ENCODE peak calls at places on chromosomes 7 and 10, in seven cellular contexts. U is HepG2, N is breast epithelium, Z is adrenal gland, V is esophagus muscularis mucosa, B is heart left ventricle, Q is Peyer's patch. A is an unnamed sample.

GRCh38 chr10:97207756-97208346 is 22.1 kb upstream of the SLIT1 start:
- DNase-seq in U (no peak), N (no peak), Z (no peak), V (no peak), B (no peak), Q (no peak), A (no peak)

GRCh38 chr7:70630647-70631457 is 501.1 kb upstream of the GALNT17 start:
- DNase-seq in U (no peak), N (no peak), Z (no peak), V (no peak), B (peak), Q (no peak), A (no peak)

GRCh38 chr10:82266438-82266837 is 391.4 kb downstream of the NRG3 start:
- DNase-seq in U (no peak), N (no peak), Z (no peak), V (no peak), B (no peak), Q (no peak), A (no peak)

GRCh38 chr10:42962120-42962901 is 114.6 kb upstream of the RET start:
- DNase-seq in U (no peak), N (peak), Z (no peak), V (peak), B (peak), Q (no peak), A (peak)

GRCh38 chr10:24469993-24470392 is 253.7 kb downstream of the ARHGAP21 start:
- DNase-seq in U (no peak), N (no peak), Z (no peak), V (no peak), B (no peak), Q (no peak), A (no peak)

GRCh38 chr7:43071604-43072003 is 40.8 kb upstream of the HECW1 start:
- DNase-seq in U (no peak), N (no peak), Z (no peak), V (no peak), B (no peak), Q (no peak), A (no peak)

GRCh38 chr10:48429309-48429708 is 122.8 kb downstream of the MAPK8 start:
- DNase-seq in U (no peak), N (no peak), Z (no peak), V (no peak), B (no peak), Q (no peak), A (no peak)

GRCh38 chr10:118595064-118595420 is 406 bp downstream of the PRLHR start:
- DNase-seq in U (no peak), N (no peak), Z (no peak), V (no peak), B (no peak), Q (no peak), A (no peak)

GRCh38 chr10:35335133-35335532 is 1.2 kb upstream of the CCNY start:
- DNase-seq in U (peak), N (no peak), Z (no peak), V (no peak), B (no peak), Q (no peak), A (no peak)

GRCh38 chr7:122225874-122226273 is 78.7 kb downstream of the FEZF1 start:
- DNase-seq in U (no peak), N (no peak), Z (no peak), V (no peak), B (no peak), Q (no peak), A (no peak)

GRCh38 chr10:80144302-80145131 is 12.0 kb downstream of the PLAC9 start:
- DNase-seq in U (no peak), N (no peak), Z (no peak), V (no peak), B (no peak), Q (peak), A (no peak)

GRCh38 chr10:44970812-44971395 is 7.7 kb downstream of the DEPP1 start:
- DNase-seq in U (no peak), N (no peak), Z (no peak), V (no peak), B (no peak), Q (no peak), A (peak)

GRCh38 chr10:29150010-29150409 is 138.9 kb upstream of the LYZL1 start:
- DNase-seq in U (no peak), N (no peak), Z (no peak), V (no peak), B (no peak), Q (no peak), A (no peak)

GRCh38 chr7:66205736-66206080 is 574 bp downstream of the TPST1 start:
- DNase-seq in U (no peak), N (no peak), Z (peak), V (no peak), B (no peak), Q (no peak), A (peak)

GRCh38 chr10:62842983-62843382 is 26.8 kb upstream of the EGR2 start:
- DNase-seq in U (no peak), N (no peak), Z (no peak), V (no peak), B (no peak), Q (no peak), A (no peak)

GRCh38 chr7:26664735-26665420 is 199.5 kb downstream of the SKAP2 start:
- DNase-seq in U (no peak), N (no peak), Z (peak), V (no peak), B (no peak), Q (no peak), A (no peak)

GRCh38 chr10:13684252-13684791 is 97.6 kb downstream of the PRPF18 start:
- DNase-seq in U (no peak), N (no peak), Z (peak), V (no peak), B (peak), Q (no peak), A (no peak)

GRCh38 chr7:44309271-44310091 is 15.9 kb downstream of the CAMK2B start:
- DNase-seq in U (peak), N (peak), Z (peak), V (peak), B (peak), Q (peak), A (peak)

GRCh38 chr10:52485486-52485885 is 171.4 kb downstream of the DKK1 start:
- DNase-seq in U (no peak), N (no peak), Z (no peak), V (no peak), B (no peak), Q (no peak), A (no peak)

GRCh38 chr10:68231916-68232315 is at the start of gene ATOH7:
- DNase-seq in U (no peak), N (no peak), Z (no peak), V (peak), B (no peak), Q (no peak), A (no peak)

GRCh38 chr7:28354601-28355062 is 57.7 kb upstream of the CREB5 start:
- DNase-seq in U (no peak), N (no peak), Z (no peak), V (peak), B (no peak), Q (no peak), A (no peak)

GRCh38 chr7:11775401-11775800 is 56.6 kb downstream of the THSD7A start:
- DNase-seq in U (no peak), N (no peak), Z (no peak), V (no peak), B (no peak), Q (no peak), A (no peak)

GRCh38 chr10:99766282-99766681 is 16.2 kb upstream of the ABCC2 start:
- DNase-seq in U (no peak), N (no peak), Z (no peak), V (no peak), B (no peak), Q (no peak), A (no peak)

GRCh38 chr7:95798401-95798930 is 26.1 kb downstream of the DYNC1I1 start:
- DNase-seq in U (no peak), N (no peak), Z (no peak), V (no peak), B (no peak), Q (no peak), A (no peak)

GRCh38 chr10:132867801-132868644 is 74.3 kb downstream of the CFAP46 start:
- DNase-seq in U (no peak), N (peak), Z (no peak), V (no peak), B (peak), Q (no peak), A (peak)

GRCh38 chr10:52746169-52746568 is 26.4 kb downstream of the MBL2 start:
- DNase-seq in U (no peak), N (no peak), Z (no peak), V (no peak), B (no peak), Q (no peak), A (no peak)

GRCh38 chr7:45872116-45873034 is 507 bp downstream of the CCDC201 start:
- DNase-seq in U (peak), N (no peak), Z (no peak), V (no peak), B (no peak), Q (no peak), A (no peak)

GRCh38 chr7:26667514-26668133 is 196.8 kb downstream of the SKAP2 start:
- DNase-seq in U (peak), N (no peak), Z (peak), V (no peak), B (no peak), Q (no peak), A (no peak)

GRCh38 chr7:99497771-99498545 is 2.1 kb downstream of the ZNF394 start:
- DNase-seq in U (no peak), N (no peak), Z (no peak), V (no peak), B (no peak), Q (no peak), A (no peak)

GRCh38 chr10:72567421-72567820 is 58.5 kb downstream of the MICU1 start:
- DNase-seq in U (no peak), N (no peak), Z (peak), V (no peak), B (no peak), Q (no peak), A (no peak)

GRCh38 chr10:104193787-104194186 is 38.4 kb downstream of the CFAP43 start:
- DNase-seq in U (no peak), N (no peak), Z (no peak), V (no peak), B (peak), Q (no peak), A (no peak)

GRCh38 chr10:114404171-114405010 is at the start of gene AFAP1L2:
- DNase-seq in U (no peak), N (no peak), Z (no peak), V (no peak), B (peak), Q (no peak), A (no peak)
- H3K27ac ChIP-seq in U (no peak), N (peak), Z (no peak), V (peak), B (peak), Q (peak), A (peak)

DNA sequence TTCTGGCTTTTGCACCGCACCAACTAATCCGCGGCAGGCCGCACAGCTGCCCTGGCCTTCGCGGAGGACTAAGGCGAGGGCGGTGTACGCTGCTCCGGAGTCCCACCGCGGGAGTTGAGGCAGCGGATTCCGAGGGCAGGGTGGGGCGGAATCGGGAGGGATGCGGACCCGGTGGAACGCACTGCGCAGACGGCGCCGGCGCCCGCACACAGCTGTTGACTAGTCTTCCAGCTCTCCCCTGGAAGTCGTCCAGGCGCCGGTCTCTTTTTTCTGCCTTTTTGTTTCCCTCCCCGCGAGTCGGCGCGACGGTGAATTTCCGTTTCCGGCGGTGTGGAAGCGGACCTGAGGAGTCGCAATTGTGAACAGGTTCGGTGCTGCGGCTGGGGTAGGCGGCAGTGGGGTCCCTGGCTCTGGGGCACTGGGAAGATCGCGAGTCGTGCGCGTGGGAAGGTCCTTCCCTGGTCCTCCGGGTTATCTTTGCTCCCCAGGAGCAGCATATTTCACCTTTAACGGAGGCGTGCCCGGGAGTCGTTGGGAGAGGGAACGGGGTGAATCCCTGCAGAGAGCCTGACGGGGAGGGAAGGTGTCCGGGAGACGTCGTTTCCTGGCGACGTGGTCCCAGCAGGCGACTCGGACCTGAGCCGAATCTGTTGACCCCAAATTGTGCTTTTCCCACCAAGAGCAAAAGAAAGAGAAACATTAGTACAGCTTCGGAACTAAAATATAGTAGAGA is at the start of gene ASAH2B:
- DNase-seq in U (peak), N (peak), Z (peak), V (peak), B (peak), Q (peak), A (peak)
- TF ChIP-seq POLR2A in U (peak), N (no peak), Z (no peak), V (no peak), B (no peak), Q (no peak), A (no peak)

DNA sequence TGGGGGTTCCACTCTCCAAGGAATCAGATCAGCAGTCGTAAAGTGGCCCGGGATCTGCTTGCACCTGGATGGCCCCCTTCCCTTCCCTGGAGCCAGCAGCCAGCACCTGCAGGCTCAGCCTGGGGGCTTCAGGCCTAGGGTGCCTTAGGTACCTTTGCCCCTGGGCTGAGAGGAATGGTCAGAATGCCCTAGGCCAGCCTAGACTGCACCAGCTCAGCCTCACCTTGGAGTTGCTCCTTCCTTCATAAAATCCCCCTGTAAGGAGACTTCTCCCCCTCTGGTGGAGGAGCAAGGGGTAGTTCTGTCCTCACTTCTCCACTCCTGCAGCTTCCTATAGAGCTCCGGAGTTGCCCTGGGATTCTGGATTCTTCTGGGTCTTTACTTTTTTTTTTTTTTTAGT is 32.4 kb upstream of the LBX1 start:
- DNase-seq in U (no peak), N (no peak), Z (no peak), V (no peak), B (no peak), Q (no peak), A (no peak)
- H3K4me3 ChIP-seq in U (no peak), N (no peak), Z (no peak), V (no peak), B (no peak), Q (no peak), A (no peak)

DNA sequence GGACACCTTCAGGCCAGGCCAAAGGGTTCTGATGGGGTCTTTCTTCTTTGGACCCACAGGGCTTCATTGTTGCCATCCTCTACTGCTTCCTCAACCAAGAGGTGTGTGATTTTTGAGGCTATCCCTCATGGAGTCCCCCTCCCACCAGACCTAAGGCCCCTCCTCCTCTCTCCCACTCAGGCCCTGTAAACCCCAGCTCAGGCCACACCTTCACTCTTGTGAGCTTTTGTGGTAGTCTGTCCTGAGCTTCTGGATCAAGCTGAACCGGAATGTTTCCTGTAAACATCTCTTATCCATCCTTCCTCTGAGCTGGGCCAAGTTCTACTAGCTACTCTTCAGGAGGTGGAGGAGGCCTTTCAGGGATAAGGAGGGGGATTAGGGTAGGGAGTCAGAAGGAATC is 13.5 kb downstream of the GHRHR start:
- DNase-seq in U (no peak), N (no peak), Z (no peak), V (no peak), B (no peak), Q (no peak), A (peak)
- H3K27ac ChIP-seq in U (no peak), N (no peak), Z (no peak), V (no peak), B (no peak), Q (no peak), A (no peak)

GRCh38 chr7:55130554-55131198 is 111.9 kb downstream of the EGFR start:
- DNase-seq in U (no peak), N (no peak), Z (no peak), V (peak), B (peak), Q (no peak), A (no peak)
- TF ChIP-seq POLR2A in U (no peak), N (no peak), Z (no peak), V (no peak), B (no peak), Q (no peak), A (no peak)

DNA sequence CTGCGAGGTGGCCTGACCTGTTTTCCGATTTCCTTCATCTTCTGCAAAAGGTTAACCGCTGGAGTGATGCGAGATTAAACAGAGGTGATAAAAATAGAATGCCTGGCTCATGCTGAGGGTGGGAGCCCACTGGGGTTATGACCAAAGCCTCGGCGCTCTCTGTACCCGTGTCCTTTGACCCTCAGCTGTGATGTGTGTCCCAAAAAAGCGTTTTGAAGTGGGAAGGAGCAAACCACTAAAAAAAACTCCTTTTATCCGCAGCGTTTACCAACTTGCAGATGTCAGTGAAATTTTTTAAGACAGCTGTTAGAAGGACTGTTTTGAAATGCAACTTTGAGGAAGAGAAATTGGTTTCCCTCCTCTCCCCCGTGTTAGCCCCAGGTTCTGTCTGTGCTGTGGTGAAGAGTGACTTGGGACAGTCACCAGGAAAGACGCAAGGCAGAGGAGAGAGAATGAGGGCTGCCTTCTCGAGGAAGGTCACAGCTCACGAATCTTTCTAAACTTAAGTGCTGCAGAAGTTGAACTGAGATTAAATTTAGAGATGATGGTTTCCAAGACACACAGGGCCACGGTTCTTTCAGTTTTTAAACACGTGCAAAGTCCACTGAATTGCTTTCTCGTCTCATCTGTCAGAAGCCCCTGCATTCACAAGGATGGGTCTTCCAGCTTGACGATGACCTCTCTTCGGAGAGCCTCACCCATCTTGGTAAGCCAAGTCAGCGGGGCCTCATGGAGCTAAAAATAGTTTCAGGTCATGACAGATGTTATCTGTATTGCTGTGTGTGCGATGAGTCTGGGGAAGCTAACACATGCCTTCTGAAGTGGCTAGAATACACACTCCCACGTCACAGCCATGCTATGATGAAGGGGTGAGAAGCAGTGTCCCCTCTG is 27.6 kb downstream of the AMZ1 start:
- DNase-seq in U (no peak), N (no peak), Z (no peak), V (no peak), B (no peak), Q (no peak), A (no peak)
- H3K4me3 ChIP-seq in U (no peak), N (no peak), Z (no peak), V (no peak), B (no peak), Q (no peak), A (no peak)

A was measured in suprapubic skin.